ENCODE peak calls at places on chromosomes 16 and 17, in five cellular contexts. One of them, this sample, is unnamed.
A peak's percentile ranks its signal among the peaks of the same experiment; 100 is the strongest.

GRCh38 chr16:64858076-64858475 is 263.8 kb downstream of the CDH11 start:
- DNase-seq in foreskin fibroblast: peak; percentile 64
- DNase-seq in endodermal cell: no peak
- DNase-seq in breast epithelium: no peak
- DNase-seq in aorta: no peak
- DNase-seq in this sample: no peak

GRCh38 chr17:30323262-30323894 is 10.5 kb downstream of the TMIGD1 start:
- DNase-seq in foreskin fibroblast: peak; percentile 20
- DNase-seq in endodermal cell: no peak
- DNase-seq in breast epithelium: no peak
- DNase-seq in aorta: peak; percentile 53
- DNase-seq in this sample: peak; percentile 34

GRCh38 chr17:57600092-57600491 is 145.0 kb downstream of the CCDC182 start:
- DNase-seq in foreskin fibroblast: no peak
- DNase-seq in endodermal cell: no peak
- DNase-seq in breast epithelium: no peak
- DNase-seq in aorta: no peak
- DNase-seq in this sample: no peak

GRCh38 chr17:19554393-19554792 is 20.7 kb downstream of the SLC47A1 start:
- DNase-seq in foreskin fibroblast: peak; percentile 23
- DNase-seq in endodermal cell: no peak
- DNase-seq in breast epithelium: no peak
- DNase-seq in aorta: no peak
- DNase-seq in this sample: no peak

GRCh38 chr17:56594528-56595418 is 1.3 kb downstream of the NOG start:
- DNase-seq in foreskin fibroblast: peak; percentile 35
- DNase-seq in endodermal cell: peak; percentile 88
- DNase-seq in breast epithelium: no peak
- DNase-seq in aorta: no peak
- DNase-seq in this sample: no peak

GRCh38 chr16:84501077-84501735 is 3.3 kb downstream of the MEAK7 start:
- DNase-seq in foreskin fibroblast: peak; percentile 78
- DNase-seq in endodermal cell: no peak
- DNase-seq in breast epithelium: no peak
- DNase-seq in aorta: no peak
- DNase-seq in this sample: peak; percentile 12

GRCh38 chr17:82399601-82400101 is 18.5 kb upstream of the HEXD start:
- DNase-seq in foreskin fibroblast: peak; percentile 43
- DNase-seq in endodermal cell: no peak
- DNase-seq in breast epithelium: no peak
- DNase-seq in aorta: no peak
- DNase-seq in this sample: no peak

GRCh38 chr16:64254443-64255367 is 867.2 kb downstream of the CDH11 start:
- DNase-seq in foreskin fibroblast: no peak
- DNase-seq in endodermal cell: no peak
- DNase-seq in breast epithelium: no peak
- DNase-seq in aorta: no peak
- DNase-seq in this sample: no peak

GRCh38 chr17:66946251-66946650 is 18.3 kb upstream of the CACNG4 start:
- DNase-seq in foreskin fibroblast: no peak
- DNase-seq in endodermal cell: peak; percentile 49
- DNase-seq in breast epithelium: no peak
- DNase-seq in aorta: no peak
- DNase-seq in this sample: no peak

GRCh38 chr16:60608971-60609370 is 1427.3 kb downstream of the CDH8 start:
- DNase-seq in foreskin fibroblast: no peak
- DNase-seq in endodermal cell: no peak
- DNase-seq in breast epithelium: no peak
- DNase-seq in aorta: no peak
- DNase-seq in this sample: no peak

GRCh38 chr17:18041776-18042175 is 2.6 kb downstream of the GID4 start:
- DNase-seq in foreskin fibroblast: peak; percentile 93
- DNase-seq in endodermal cell: no peak
- DNase-seq in breast epithelium: no peak
- DNase-seq in aorta: no peak
- DNase-seq in this sample: no peak

GRCh38 chr17:2101448-2102257 is 46.8 kb downstream of the HIC1 start:
- DNase-seq in foreskin fibroblast: no peak
- DNase-seq in endodermal cell: no peak
- DNase-seq in breast epithelium: peak; percentile 87
- DNase-seq in aorta: peak; percentile 59
- DNase-seq in this sample: peak; percentile 92

GRCh38 chr16:1981398-1981836 is at the start of gene NOXO1:
- DNase-seq in foreskin fibroblast: no peak
- DNase-seq in endodermal cell: no peak
- DNase-seq in breast epithelium: no peak
- DNase-seq in aorta: no peak
- DNase-seq in this sample: peak; percentile 35

GRCh38 chr17:8223356-8224063 is 13.1 kb upstream of the AURKB start:
- DNase-seq in foreskin fibroblast: peak; percentile 81
- DNase-seq in endodermal cell: peak; percentile 92
- DNase-seq in breast epithelium: peak; percentile 72
- DNase-seq in aorta: peak; percentile 79
- DNase-seq in this sample: peak; percentile 71

GRCh38 chr16:7378024-7378695 is 45.5 kb downstream of the RBFOX1 start:
- DNase-seq in foreskin fibroblast: no peak
- DNase-seq in endodermal cell: no peak
- DNase-seq in breast epithelium: no peak
- DNase-seq in aorta: no peak
- DNase-seq in this sample: no peak

GRCh38 chr17:12229315-12229714 is 208.6 kb downstream of the MAP2K4 start:
- DNase-seq in foreskin fibroblast: no peak
- DNase-seq in endodermal cell: no peak
- DNase-seq in breast epithelium: no peak
- DNase-seq in aorta: no peak
- DNase-seq in this sample: no peak

GRCh38 chr17:40327244-40327666 is 18.3 kb downstream of the RARA start:
- DNase-seq in foreskin fibroblast: no peak
- DNase-seq in endodermal cell: no peak
- DNase-seq in breast epithelium: no peak
- DNase-seq in aorta: no peak
- DNase-seq in this sample: no peak

GRCh38 chr16:2023098-2023925 is 3.4 kb upstream of the NHERF2 start:
- DNase-seq in foreskin fibroblast: peak; percentile 95
- DNase-seq in endodermal cell: peak; percentile 98
- DNase-seq in breast epithelium: peak; percentile 94
- DNase-seq in aorta: peak; percentile 94
- DNase-seq in this sample: peak; percentile 100

GRCh38 chr16:47604306-47604705 is 143.2 kb downstream of the PHKB start:
- DNase-seq in foreskin fibroblast: no peak
- DNase-seq in endodermal cell: no peak
- DNase-seq in breast epithelium: no peak
- DNase-seq in aorta: no peak
- DNase-seq in this sample: no peak

GRCh38 chr16:72829846-72830620 is 217.9 kb downstream of the ZFHX3 start:
- DNase-seq in foreskin fibroblast: peak; percentile 38
- DNase-seq in endodermal cell: no peak
- DNase-seq in breast epithelium: no peak
- DNase-seq in aorta: no peak
- DNase-seq in this sample: no peak

GRCh38 chr16:56246051-56246817 is 54.9 kb downstream of the GNAO1 start:
- DNase-seq in foreskin fibroblast: peak; percentile 53
- DNase-seq in endodermal cell: no peak
- DNase-seq in breast epithelium: peak; percentile 85
- DNase-seq in aorta: no peak
- DNase-seq in this sample: no peak

GRCh38 chr17:39213852-39214251 is 11.9 kb downstream of the STAC2 start:
- DNase-seq in foreskin fibroblast: no peak
- DNase-seq in endodermal cell: peak; percentile 79
- DNase-seq in breast epithelium: peak; percentile 64
- DNase-seq in aorta: no peak
- DNase-seq in this sample: no peak

GRCh38 chr16:78045865-78046581 is 23.7 kb downstream of the CLEC3A start:
- DNase-seq in foreskin fibroblast: peak; percentile 3
- DNase-seq in endodermal cell: peak; percentile 99
- DNase-seq in breast epithelium: peak; percentile 67
- DNase-seq in aorta: peak; percentile 82
- DNase-seq in this sample: peak; percentile 93

GRCh38 chr16:66081967-66082366 is 284.5 kb upstream of the CDH5 start:
- DNase-seq in foreskin fibroblast: peak; percentile 70
- DNase-seq in endodermal cell: peak; percentile 75
- DNase-seq in breast epithelium: no peak
- DNase-seq in aorta: no peak
- DNase-seq in this sample: no peak

GRCh38 chr16:16144416-16144815 is 78.9 kb downstream of the ABCC6 start:
- DNase-seq in foreskin fibroblast: peak; percentile 21
- DNase-seq in endodermal cell: no peak
- DNase-seq in breast epithelium: no peak
- DNase-seq in aorta: no peak
- DNase-seq in this sample: no peak

GRCh38 chr17:75970011-75970523 is 8.9 kb downstream of the ACOX1 start:
- DNase-seq in foreskin fibroblast: peak; percentile 86
- DNase-seq in endodermal cell: no peak
- DNase-seq in breast epithelium: no peak
- DNase-seq in aorta: no peak
- DNase-seq in this sample: no peak

GRCh38 chr17:42097691-42098661 is at the start of gene ZNF385C:
- DNase-seq in foreskin fibroblast: no peak
- DNase-seq in endodermal cell: peak; percentile 89
- DNase-seq in breast epithelium: no peak
- DNase-seq in aorta: no peak
- DNase-seq in this sample: peak; percentile 90

GRCh38 chr17:42101513-42102292 is 3.4 kb upstream of the ZNF385C start:
- DNase-seq in foreskin fibroblast: peak; percentile 76
- DNase-seq in endodermal cell: peak; percentile 99
- DNase-seq in breast epithelium: no peak
- DNase-seq in aorta: peak; percentile 86
- DNase-seq in this sample: peak; percentile 68

GRCh38 chr17:42096360-42097111 is 1.7 kb downstream of the ZNF385C start:
- DNase-seq in foreskin fibroblast: no peak
- DNase-seq in endodermal cell: peak; percentile 62
- DNase-seq in breast epithelium: no peak
- DNase-seq in aorta: no peak
- DNase-seq in this sample: no peak

GRCh38 chr17:42094375-42095069 is 3.8 kb downstream of the ZNF385C start:
- DNase-seq in foreskin fibroblast: no peak
- DNase-seq in endodermal cell: no peak
- DNase-seq in breast epithelium: no peak
- DNase-seq in aorta: no peak
- DNase-seq in this sample: no peak

DNA sequence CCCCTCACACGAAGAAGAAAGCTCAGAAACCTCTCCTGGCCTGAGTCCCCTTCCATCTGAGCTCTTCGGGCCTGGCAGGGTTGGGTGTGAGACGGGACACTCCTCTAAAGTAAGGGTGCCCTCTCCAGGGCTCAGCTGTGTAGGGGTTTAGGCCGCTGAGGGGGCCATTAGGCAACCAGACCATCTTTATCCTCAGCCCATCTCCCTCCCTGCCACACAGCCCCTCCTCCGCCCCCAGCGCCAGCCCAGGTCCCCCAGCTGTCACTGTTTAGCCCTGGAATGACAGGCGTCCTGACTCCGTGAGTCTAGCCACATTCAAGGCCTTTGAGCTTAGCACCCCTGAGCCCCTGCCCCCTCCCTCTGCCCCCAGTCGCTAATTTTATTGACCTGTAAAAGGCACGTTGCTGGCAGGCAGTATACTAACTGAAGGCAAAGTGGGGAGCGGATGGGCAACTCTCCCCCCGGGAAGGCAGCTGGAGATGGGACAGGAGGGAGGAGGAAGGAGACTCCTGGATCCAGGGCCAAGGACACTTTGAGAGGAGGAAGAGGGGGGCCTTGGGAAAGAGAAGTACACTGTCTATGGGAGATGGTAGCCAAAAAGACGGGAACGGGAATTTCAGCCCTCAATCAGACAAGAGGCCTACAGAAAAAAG is 600 bp upstream of the ZNF385C start:
- DNase-seq in foreskin fibroblast: no peak
- DNase-seq in endodermal cell: peak; percentile 76
- DNase-seq in breast epithelium: no peak
- DNase-seq in aorta: no peak
- DNase-seq in this sample: no peak
- H3K4me3 ChIP-seq in foreskin fibroblast: no peak overlapping the region
- H3K4me3 ChIP-seq in endodermal cell: no peak overlapping the region
- H3K4me3 ChIP-seq in breast epithelium: no peak overlapping the region
- H3K4me3 ChIP-seq in aorta: no peak overlapping the region
- H3K4me3 ChIP-seq in this sample: no peak overlapping the region

GRCh38 chr17:36714789-36715188 is 113.4 kb downstream of the MRM1 start:
- DNase-seq in foreskin fibroblast: no peak
- DNase-seq in endodermal cell: no peak
- DNase-seq in breast epithelium: no peak
- DNase-seq in aorta: no peak
- DNase-seq in this sample: no peak
- H3K4me3 ChIP-seq in foreskin fibroblast: no peak overlapping the region
- H3K4me3 ChIP-seq in endodermal cell: no peak overlapping the region
- H3K4me3 ChIP-seq in breast epithelium: no peak overlapping the region
- H3K4me3 ChIP-seq in aorta: no peak overlapping the region
- H3K4me3 ChIP-seq in this sample: no peak overlapping the region

DNA sequence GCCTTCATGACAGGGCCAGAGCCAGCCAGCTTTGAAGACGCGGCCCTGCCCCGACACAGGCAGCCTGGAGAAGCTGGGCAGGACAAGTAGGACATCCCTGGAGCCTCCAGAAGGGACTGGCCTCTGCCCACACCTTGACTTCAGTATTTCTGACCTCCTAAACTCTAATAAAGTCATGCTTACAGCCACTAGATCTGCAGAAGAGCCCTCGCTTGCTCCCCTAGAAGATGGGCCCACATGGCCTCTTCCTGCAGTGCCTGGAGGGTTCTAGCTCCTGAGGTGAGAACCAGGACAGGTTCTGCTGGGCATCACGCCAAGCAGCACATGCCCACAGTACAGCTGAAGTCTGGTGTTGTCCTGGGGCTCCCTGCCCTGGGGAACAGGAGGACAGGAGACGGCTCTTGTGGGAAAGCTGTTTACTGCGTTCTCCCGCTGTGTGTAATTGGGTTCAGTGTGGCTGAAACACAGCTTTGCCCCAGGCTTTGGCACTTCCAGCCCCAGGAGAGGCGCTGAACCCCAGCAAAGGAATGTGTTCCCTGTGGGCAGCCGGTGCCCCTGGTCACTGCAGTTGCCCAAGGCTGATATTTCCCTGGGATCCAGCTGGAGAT is 2.6 kb downstream of the APRT start:
- DNase-seq in foreskin fibroblast: no peak
- DNase-seq in endodermal cell: no peak
- DNase-seq in breast epithelium: no peak
- DNase-seq in aorta: no peak
- DNase-seq in this sample: no peak
- H3K4me3 ChIP-seq in foreskin fibroblast: no peak overlapping the region
- H3K4me3 ChIP-seq in endodermal cell: no peak overlapping the region
- H3K4me3 ChIP-seq in breast epithelium: no peak overlapping the region
- H3K4me3 ChIP-seq in aorta: no peak overlapping the region
- H3K4me3 ChIP-seq in this sample: no peak overlapping the region

GRCh38 chr17:45235071-45236001 is 13.7 kb downstream of the FMNL1 start:
- DNase-seq in foreskin fibroblast: peak; percentile 84
- DNase-seq in endodermal cell: peak; percentile 97
- DNase-seq in breast epithelium: peak; percentile 77
- DNase-seq in aorta: peak; percentile 85
- DNase-seq in this sample: no peak
- H3K4me3 ChIP-seq in foreskin fibroblast: no peak overlapping the region
- H3K4me3 ChIP-seq in endodermal cell: no peak overlapping the region
- H3K4me3 ChIP-seq in breast epithelium: no peak overlapping the region
- H3K4me3 ChIP-seq in aorta: no peak overlapping the region
- H3K4me3 ChIP-seq in this sample: no peak overlapping the region

GRCh38 chr17:3546521-3546920 is 11.1 kb downstream of the TRPV3 start:
- DNase-seq in foreskin fibroblast: no peak
- DNase-seq in endodermal cell: peak; percentile 87
- DNase-seq in breast epithelium: no peak
- DNase-seq in aorta: no peak
- DNase-seq in this sample: no peak
- H3K4me3 ChIP-seq in foreskin fibroblast: no peak overlapping the region
- H3K4me3 ChIP-seq in endodermal cell: no peak overlapping the region
- H3K4me3 ChIP-seq in breast epithelium: no peak overlapping the region
- H3K4me3 ChIP-seq in aorta: no peak overlapping the region
- H3K4me3 ChIP-seq in this sample: no peak overlapping the region

This sample was measured in upper lobe of left lung.